ENCODE peak calls at places on chromosomes 5 and 9, in four cellular contexts. One of them, this sample, is unnamed.

GRCh38 chr9:801399-802071 is 40.0 kb upstream of the DMRT1 start:
- DNase-seq in cardiac muscle cell: no peak
- DNase-seq in astrocyte: peak
- DNase-seq in upper lobe of left lung: no peak
- DNase-seq in this sample: peak

GRCh38 chr9:99579964-99580363 is 241.7 kb upstream of the NR4A3 start:
- DNase-seq in cardiac muscle cell: no peak
- DNase-seq in astrocyte: no peak
- DNase-seq in upper lobe of left lung: no peak
- DNase-seq in this sample: no peak

GRCh38 chr5:128395073-128395472 is 143.0 kb downstream of the FBN2 start:
- DNase-seq in upper lobe of left lung: peak
- DNase-seq in astrocyte: peak
- DNase-seq in cardiac muscle cell: peak
- DNase-seq in this sample: no peak

GRCh38 chr9:130453487-130453886 is 8.7 kb downstream of the ASS1 start:
- DNase-seq in upper lobe of left lung: no peak
- DNase-seq in astrocyte: peak
- DNase-seq in cardiac muscle cell: peak
- DNase-seq in this sample: peak

GRCh38 chr9:14031761-14032279 is 282.1 kb downstream of the NFIB start:
- DNase-seq in cardiac muscle cell: no peak
- DNase-seq in upper lobe of left lung: no peak
- DNase-seq in astrocyte: peak
- DNase-seq in this sample: peak

GRCh38 chr5:110956280-110956912 is 115.1 kb upstream of the TSLP start:
- DNase-seq in cardiac muscle cell: no peak
- DNase-seq in astrocyte: no peak
- DNase-seq in upper lobe of left lung: peak
- DNase-seq in this sample: no peak

GRCh38 chr9:7780261-7780988 is 19.2 kb downstream of the DMAC1 start:
- DNase-seq in upper lobe of left lung: no peak
- DNase-seq in cardiac muscle cell: peak
- DNase-seq in astrocyte: peak
- DNase-seq in this sample: peak

GRCh38 chr9:95854386-95855015 is 21.0 kb upstream of the ERCC6L2 start:
- DNase-seq in astrocyte: peak
- DNase-seq in cardiac muscle cell: no peak
- DNase-seq in upper lobe of left lung: no peak
- DNase-seq in this sample: no peak

GRCh38 chr5:63085551-63085950 is 506.9 kb downstream of the LRRC70 start:
- DNase-seq in cardiac muscle cell: no peak
- DNase-seq in astrocyte: no peak
- DNase-seq in upper lobe of left lung: no peak
- DNase-seq in this sample: no peak

GRCh38 chr5:116130471-116130870 is 45.6 kb downstream of the COMMD10 start:
- DNase-seq in astrocyte: peak
- DNase-seq in upper lobe of left lung: no peak
- DNase-seq in cardiac muscle cell: no peak
- DNase-seq in this sample: peak

GRCh38 chr9:89137548-89138462 is 40.8 kb downstream of the SHC3 start:
- DNase-seq in cardiac muscle cell: no peak
- DNase-seq in upper lobe of left lung: no peak
- DNase-seq in astrocyte: peak
- DNase-seq in this sample: peak

DNA sequence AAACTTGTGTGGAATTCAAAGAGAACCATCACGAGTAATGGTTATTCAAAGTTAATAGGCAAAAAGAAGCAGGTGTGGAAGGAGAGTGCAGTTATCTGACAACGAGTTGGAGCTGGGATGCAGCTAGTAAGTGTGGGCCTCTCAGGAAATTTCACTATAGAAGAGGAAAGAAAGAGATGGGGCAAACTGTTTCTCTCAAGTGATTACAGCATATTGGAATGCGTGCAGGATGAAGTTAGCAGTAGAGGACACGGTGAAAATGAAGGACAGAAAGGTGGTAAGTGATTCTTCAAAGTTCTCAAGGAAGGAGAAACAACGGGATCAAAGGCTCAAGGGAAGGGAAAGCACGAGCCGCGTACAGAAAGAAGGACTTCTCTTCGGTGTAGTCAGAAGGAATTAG is 84.0 kb downstream of the ADAMTS12 start:
- DNase-seq in astrocyte: peak
- DNase-seq in upper lobe of left lung: no peak
- DNase-seq in cardiac muscle cell: no peak
- DNase-seq in this sample: no peak
- H3K27ac ChIP-seq in astrocyte: peak
- H3K27ac ChIP-seq in upper lobe of left lung: no peak
- H3K27ac ChIP-seq in cardiac muscle cell: peak
- H3K27ac ChIP-seq in this sample: peak

DNA sequence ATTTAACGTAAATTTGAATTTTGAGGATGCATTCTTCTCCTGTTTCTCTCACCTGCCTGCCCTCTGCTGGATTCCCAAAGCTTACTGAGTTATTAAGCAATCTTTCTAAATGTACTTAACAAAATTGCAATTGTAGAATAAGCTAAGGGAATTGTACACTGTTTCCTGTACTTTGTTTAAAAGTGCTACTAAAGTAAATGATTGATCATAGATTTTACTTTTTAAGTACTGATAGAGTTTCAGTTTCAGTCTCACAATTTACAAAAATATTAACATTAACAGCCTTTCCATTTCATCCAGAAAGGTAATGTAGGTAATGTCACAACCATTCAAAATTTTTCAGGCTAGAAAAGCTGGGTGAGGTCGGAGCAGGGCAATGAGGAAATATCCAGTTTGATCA is 4.8 kb upstream of the RANBP17 start:
- DNase-seq in astrocyte: no peak
- DNase-seq in upper lobe of left lung: no peak
- DNase-seq in cardiac muscle cell: no peak
- DNase-seq in this sample: no peak
- TF ChIP-seq CTCF in astrocyte: no peak
- TF ChIP-seq CTCF in upper lobe of left lung: no peak
- TF ChIP-seq CTCF in cardiac muscle cell: no peak
- TF ChIP-seq CTCF in this sample: no peak

DNA sequence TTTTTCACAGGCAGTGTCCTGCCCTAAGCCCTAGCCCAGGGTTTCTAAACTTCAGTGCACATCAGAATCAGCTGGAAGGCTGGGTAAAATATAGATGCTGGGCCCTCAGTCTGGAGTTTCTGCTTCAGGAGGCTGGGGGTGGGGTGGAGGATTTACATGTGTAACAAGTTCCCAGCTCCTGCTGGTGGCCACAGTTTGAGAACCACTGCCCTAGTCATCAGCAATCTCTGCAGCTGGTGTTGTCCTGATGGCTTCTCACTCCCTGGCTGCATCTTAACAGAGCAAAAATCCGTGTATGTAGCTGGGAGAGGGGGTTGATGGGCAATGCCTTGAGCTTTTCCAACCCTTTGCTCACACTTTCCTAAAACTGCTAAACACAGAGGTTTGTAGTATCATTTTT is 186.0 kb upstream of the KLF9 start:
- DNase-seq in astrocyte: peak
- DNase-seq in upper lobe of left lung: no peak
- DNase-seq in cardiac muscle cell: no peak
- DNase-seq in this sample: peak
- H3K27ac ChIP-seq in astrocyte: peak
- H3K27ac ChIP-seq in upper lobe of left lung: peak
- H3K27ac ChIP-seq in cardiac muscle cell: no peak
- H3K27ac ChIP-seq in this sample: peak

GRCh38 chr5:171162602-171163001 is 146.4 kb upstream of the TLX3 start:
- DNase-seq in astrocyte: peak
- DNase-seq in cardiac muscle cell: peak
- DNase-seq in upper lobe of left lung: no peak
- DNase-seq in this sample: peak
- TF ChIP-seq CTCF in astrocyte: peak
- TF ChIP-seq CTCF in cardiac muscle cell: peak
- TF ChIP-seq CTCF in upper lobe of left lung: no peak
- TF ChIP-seq CTCF in this sample: peak

GRCh38 chr9:114273461-114273881 is 49.4 kb upstream of the ORM1 start:
- DNase-seq in upper lobe of left lung: no peak
- DNase-seq in cardiac muscle cell: no peak
- DNase-seq in astrocyte: no peak
- DNase-seq in this sample: no peak

GRCh38 chr9:114272739-114273431 is 50.0 kb upstream of the ORM1 start:
- DNase-seq in cardiac muscle cell: no peak
- DNase-seq in upper lobe of left lung: no peak
- DNase-seq in astrocyte: no peak
- DNase-seq in this sample: no peak

GRCh38 chr9:114276908-114277821 is 45.7 kb upstream of the ORM1 start:
- DNase-seq in upper lobe of left lung: no peak
- DNase-seq in astrocyte: peak
- DNase-seq in cardiac muscle cell: no peak
- DNase-seq in this sample: peak

GRCh38 chr9:114274217-114274616 is 48.7 kb upstream of the ORM1 start:
- DNase-seq in cardiac muscle cell: no peak
- DNase-seq in astrocyte: no peak
- DNase-seq in upper lobe of left lung: no peak
- DNase-seq in this sample: no peak

DNA sequence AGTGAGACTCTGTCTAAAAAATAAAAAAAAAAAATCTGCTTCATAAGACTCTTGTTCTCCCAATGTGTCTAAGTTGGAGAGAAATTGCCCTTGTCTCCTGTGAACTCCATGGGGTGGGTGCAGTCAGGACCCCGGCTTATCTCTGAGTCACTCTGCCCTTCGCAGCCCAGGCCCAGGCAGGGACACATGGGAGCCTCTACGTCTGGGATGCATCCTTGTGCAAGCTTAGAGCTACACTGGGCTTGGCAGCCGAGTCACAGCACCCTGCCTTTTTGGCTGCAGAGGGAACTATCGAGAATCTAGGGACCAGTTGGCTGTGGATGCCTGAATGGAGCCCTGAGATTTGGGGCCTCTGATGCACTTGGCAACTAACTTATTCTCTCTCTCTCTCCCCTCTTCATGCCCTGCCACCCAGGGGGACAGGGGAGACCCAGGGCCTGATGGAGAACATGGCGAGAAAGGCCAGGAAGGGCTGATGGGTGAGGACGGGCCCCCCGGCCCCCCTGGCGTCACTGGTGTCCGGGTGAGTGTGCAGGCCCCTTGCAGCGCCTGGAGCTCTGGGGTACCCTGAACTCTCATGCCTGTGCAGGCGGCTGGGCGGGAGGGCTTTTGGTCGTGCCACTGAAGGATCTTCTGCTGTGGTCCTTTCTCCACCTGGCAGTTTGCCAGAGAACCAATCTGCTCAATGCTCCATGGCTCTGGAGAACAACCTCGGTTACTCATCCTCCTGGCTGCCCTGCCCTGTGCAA is 47.5 kb upstream of the ORM1 start:
- DNase-seq in cardiac muscle cell: no peak
- DNase-seq in upper lobe of left lung: peak
- DNase-seq in astrocyte: no peak
- DNase-seq in this sample: no peak
- H3K27ac ChIP-seq in cardiac muscle cell: no peak
- H3K27ac ChIP-seq in upper lobe of left lung: no peak
- H3K27ac ChIP-seq in astrocyte: no peak
- H3K27ac ChIP-seq in this sample: no peak